ENCODE peak calls at places on chromosomes 12 and 14, in four cellular contexts. Q, K, I and L are unnamed samples. For H3K9me1 and H3K4me1, the result is how much of the 10 kb centered on the place peaks cover.

GRCh38 chr14:69291396-69291795 is 31.4 kb downstream of the GALNT16 start:
- DNase-seq in K (no peak), I (no peak), Q (no peak), L (no peak)

GRCh38 chr12:26298785-26299621 is 103.6 kb downstream of the SSPN start:
- DNase-seq in I (peak), Q (peak), K (peak), L (no peak)

GRCh38 chr14:94557327-94557726 is 3.9 kb upstream of the SERPINA4 start:
- DNase-seq in I (no peak), K (no peak), Q (no peak), L (no peak)

GRCh38 chr12:9651265-9651729 is 18.2 kb upstream of the CLEC2D start:
- DNase-seq in K (no peak), Q (peak), I (no peak), L (no peak)

GRCh38 chr14:101010293-101010692 is 106.8 kb upstream of the RTL1 start:
- DNase-seq in I (no peak), K (no peak), Q (no peak), L (no peak)

GRCh38 chr12:110776410-110776809 is 33.7 kb upstream of the PPP1CC start:
- DNase-seq in K (no peak), I (no peak), Q (no peak), L (no peak)

GRCh38 chr12:132771126-132771838 is 9.7 kb upstream of the ANKLE2 start:
- DNase-seq in Q (peak), K (no peak), I (no peak), L (no peak)

GRCh38 chr12:16884056-16884455 is 278.1 kb upstream of the LMO3 start:
- DNase-seq in Q (no peak), K (no peak), I (no peak), L (no peak)

GRCh38 chr12:75444444-75445136 is 36.0 kb upstream of the GLIPR1 start:
- DNase-seq in Q (peak), K (no peak), I (no peak), L (no peak)
- H3K9me1 ChIP-seq in Q (under half), K (under half), I (under half), L (under half)

GRCh38 chr12:39341761-39342160 is 101.2 kb downstream of the KIF21A start:
- DNase-seq in K (no peak), Q (no peak), I (no peak), L (no peak)

GRCh38 chr12:39343665-39344064 is 99.3 kb downstream of the KIF21A start:
- DNase-seq in I (no peak), Q (no peak), K (no peak), L (no peak)

DNA sequence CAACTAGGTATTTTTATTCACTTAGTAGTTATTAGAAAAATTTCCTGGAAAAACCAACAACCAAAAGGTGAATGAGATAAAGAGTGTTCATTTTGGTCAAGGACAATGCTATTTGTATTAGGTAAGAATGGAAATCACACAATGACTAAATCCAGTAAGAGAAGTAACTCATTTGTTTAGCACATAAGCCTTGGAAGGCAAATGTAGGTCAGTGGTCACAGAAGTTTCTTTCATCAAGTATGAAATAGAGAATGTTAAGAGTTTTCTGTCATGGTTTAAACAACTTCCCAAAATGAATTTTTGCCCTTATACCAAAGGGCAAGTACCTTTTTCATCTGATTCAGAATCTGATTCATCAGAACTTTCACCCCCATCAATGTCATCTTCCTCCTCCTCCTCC is 101.7 kb downstream of the KIF21A start:
- DNase-seq in I (no peak), K (no peak), Q (no peak), L (no peak)
- H3K4me1 ChIP-seq in I (under half), K (under half), Q (under half), L (under half)

GRCh38 chr12:116916122-116916521 is 5.4 kb downstream of the FBXW8 start:
- DNase-seq in I (no peak), K (no peak), Q (peak), L (peak)

GRCh38 chr12:116910280-116910644 is 488 bp upstream of the FBXW8 start:
- DNase-seq in K (no peak), Q (no peak), I (no peak), L (no peak)

GRCh38 chr12:116915326-116915725 is 4.6 kb downstream of the FBXW8 start:
- DNase-seq in Q (no peak), K (no peak), I (no peak), L (no peak)

GRCh38 chr12:116906285-116906684 is 4.5 kb upstream of the FBXW8 start:
- DNase-seq in Q (no peak), I (no peak), K (no peak), L (no peak)

GRCh38 chr12:116910645-116911449 is at the start of gene FBXW8:
- DNase-seq in Q (peak), I (peak), K (peak), L (no peak)
- H3K9me1 ChIP-seq in Q (under half), I (under half), K (under half), L (under half)

GRCh38 chr12:68620528-68620927 is 9.8 kb downstream of the RAP1B start:
- DNase-seq in Q (no peak), K (no peak), I (no peak), L (no peak)

GRCh38 chr12:68614105-68614679 is 3.5 kb downstream of the RAP1B start:
- DNase-seq in Q (no peak), I (no peak), K (no peak), L (no peak)

GRCh38 chr12:68619541-68619940 is 8.8 kb downstream of the RAP1B start:
- DNase-seq in K (no peak), I (no peak), Q (no peak), L (no peak)

GRCh38 chr12:68614772-68615171 is 4.1 kb downstream of the RAP1B start:
- DNase-seq in K (no peak), Q (no peak), I (no peak), L (no peak)

DNA sequence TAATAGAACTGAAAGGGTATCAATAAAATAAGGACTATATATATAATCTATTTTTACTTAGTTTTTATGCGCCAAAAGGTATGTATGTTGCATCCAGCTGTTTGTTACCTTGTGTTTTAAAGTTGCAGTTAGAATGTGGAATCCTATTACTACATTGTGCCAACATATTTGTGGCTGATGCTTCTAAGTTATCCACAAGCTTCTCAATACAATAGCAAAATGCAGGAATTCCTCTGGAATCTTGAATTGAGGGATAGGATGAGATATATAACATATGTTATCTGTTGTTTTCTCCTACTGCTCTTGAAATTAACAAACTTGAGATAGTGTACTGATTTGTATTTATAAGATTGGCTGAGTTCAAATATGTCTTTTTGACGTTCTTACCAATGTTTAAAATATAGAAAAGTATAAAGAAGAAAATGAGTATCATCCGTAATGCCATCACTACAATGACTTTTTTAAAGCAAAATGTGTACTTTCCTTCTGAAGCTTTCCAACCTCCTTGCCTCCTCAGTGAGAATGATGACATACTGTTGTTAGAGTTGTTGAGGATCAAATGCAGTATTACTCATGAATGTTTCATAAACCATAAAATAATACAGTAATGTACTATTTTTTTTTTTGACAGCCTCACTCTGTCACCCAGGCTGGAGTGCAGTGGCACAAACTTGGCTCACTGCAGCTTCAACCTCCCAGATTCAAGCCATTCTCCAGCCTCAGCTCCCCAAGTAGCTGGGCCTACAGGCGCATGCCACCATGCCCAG is 6.6 kb downstream of the RAP1B start:
- DNase-seq in I (no peak), Q (peak), K (no peak), L (no peak)
- H3K4me1 ChIP-seq in I (under half), Q (under half), K (under half), L (half or more)

GRCh38 chr12:19822476-19822875 is 383.2 kb downstream of the AEBP2 start:
- DNase-seq in K (peak), Q (no peak), I (no peak), L (no peak)

DNA sequence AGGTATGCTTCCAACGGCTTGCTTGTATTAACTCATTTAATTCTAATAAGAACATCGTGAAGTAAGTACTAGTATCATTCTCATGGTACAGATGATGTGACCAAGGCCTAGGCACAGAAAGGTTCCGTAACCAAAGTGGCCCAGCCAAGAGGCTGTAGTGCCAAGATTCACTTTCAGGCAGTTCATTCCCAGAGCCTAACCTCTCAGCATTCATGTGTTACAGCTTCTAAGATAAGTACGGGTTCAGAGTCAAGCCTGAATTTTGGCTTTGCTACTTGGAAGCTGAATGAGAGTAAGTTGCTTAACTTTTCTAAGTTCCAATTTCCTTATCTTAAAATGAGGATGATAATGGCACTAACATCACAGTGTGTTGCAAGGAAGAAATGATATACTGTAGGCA is 379.9 kb downstream of the AEBP2 start:
- DNase-seq in Q (no peak), K (no peak), I (no peak), L (no peak)
- H3K9me1 ChIP-seq in Q (under half), K (under half), I (under half), L (under half)

DNA sequence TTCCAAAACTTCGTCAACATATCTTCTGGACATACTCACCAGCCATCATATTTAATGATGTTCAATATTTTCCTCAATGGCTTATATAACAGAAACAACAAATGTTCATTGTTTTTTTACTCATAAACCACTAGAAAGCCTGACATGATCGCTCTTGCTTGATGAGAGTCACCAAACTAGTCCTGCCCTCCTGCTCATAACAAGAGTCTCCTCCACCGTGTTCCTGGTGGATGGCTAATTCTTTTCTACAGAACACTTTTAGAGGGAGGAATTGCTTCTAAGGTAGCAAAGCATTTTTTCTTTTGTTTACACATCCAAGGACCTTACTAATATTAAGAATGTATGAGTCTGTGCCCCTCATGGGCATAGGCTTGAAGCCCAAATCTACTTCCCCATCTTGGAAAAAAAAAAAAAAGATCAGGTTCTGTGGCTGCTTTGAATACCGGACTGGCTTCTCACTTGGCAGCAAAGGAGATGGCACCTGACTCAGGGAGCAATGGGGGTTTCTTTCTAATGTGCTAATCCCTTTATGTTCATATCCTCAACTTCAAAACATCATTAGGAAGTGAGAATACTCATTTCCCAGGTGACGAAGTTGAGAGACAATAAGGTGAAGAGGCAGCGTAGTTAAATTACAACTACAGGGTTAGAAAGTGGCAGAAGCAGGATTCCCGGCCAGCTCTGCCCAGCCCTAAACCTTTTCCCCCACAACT is 188.8 kb downstream of the EPS8 start:
- DNase-seq in Q (no peak), I (no peak), K (no peak), L (no peak)
- H3K4me1 ChIP-seq in Q (under half), I (under half), K (under half), L (under half)

GRCh38 chr12:88081247-88081646 is 52.0 kb upstream of the C12orf50 start:
- DNase-seq in K (no peak), I (no peak), Q (no peak), L (no peak)
- H3K9me1 ChIP-seq in K (under half), I (under half), Q (under half), L (under half)